ENCODE peak calls at places on chromosomes 5 and 9, in eight cellular contexts. Z is fibroblast of lung, W is keratinocyte, O is PC-3, R is PC-9, F is neural progenitor cell, I is mammary epithelial cell, E is MM.1S. K is an unnamed sample. For H4K20me1, the result is how much of the 10 kb centered on the place peaks cover.

GRCh38 chr9:123954921-123955320 is 25.0 kb upstream of the DENND1A start:
- DNase-seq in R (no peak), O (no peak), I (no peak), E (no peak), F (no peak), Z (peak), W (no peak), K (no peak)

GRCh38 chr5:150589791-150590601 is 50.5 kb upstream of the SYNPO start:
- DNase-seq in R (no peak), F (peak), W (no peak), I (no peak), O (no peak), Z (peak), E (no peak), K (no peak)

GRCh38 chr5:38069360-38069759 is 189.0 kb upstream of the EGFLAM start:
- DNase-seq in I (peak), F (no peak), R (no peak), O (no peak), W (peak), Z (no peak), E (no peak), K (no peak)

GRCh38 chr5:14739538-14739937 is 75.0 kb downstream of the OTULIN start:
- DNase-seq in F (no peak), R (no peak), O (peak), I (peak), W (peak), Z (peak), E (no peak), K (no peak)

GRCh38 chr5:6424700-6425099 is 24.0 kb upstream of the UBE2QL1 start:
- DNase-seq in R (no peak), F (no peak), W (no peak), O (no peak), I (no peak), Z (no peak), E (no peak), K (no peak)

GRCh38 chr9:19409406-19410194 is 791 bp downstream of the ACER2 start:
- DNase-seq in R (peak), Z (peak), F (peak), O (peak), E (no peak), W (no peak), I (peak), K (peak)

GRCh38 chr5:144697847-144698262 is 527.2 kb downstream of the KCTD16 start:
- DNase-seq in I (peak), F (no peak), Z (peak), W (no peak), R (no peak), O (peak), E (no peak), K (no peak)

GRCh38 chr9:100479820-100480219 is 6.9 kb downstream of the TMEFF1 start:
- DNase-seq in E (no peak), I (no peak), O (no peak), R (no peak), F (no peak), W (no peak), Z (no peak), K (no peak)

GRCh38 chr5:74947961-74948613 is 81.9 kb upstream of the FAM169A start:
- DNase-seq in Z (peak), W (no peak), F (no peak), O (peak), E (no peak), R (no peak), I (no peak), K (no peak)

GRCh38 chr9:73114058-73114457 is 37.6 kb upstream of the ANXA1 start:
- DNase-seq in O (no peak), Z (no peak), R (no peak), I (no peak), F (no peak), W (no peak), E (no peak), K (peak)

GRCh38 chr5:2172471-2172870 is 289.7 kb upstream of the IRX4 start:
- DNase-seq in Z (no peak), I (no peak), F (no peak), E (no peak), W (no peak), O (no peak), R (no peak), K (no peak)

GRCh38 chr5:74567351-74567870 is 73.1 kb downstream of the ENC1 start:
- DNase-seq in E (no peak), R (peak), W (no peak), O (peak), F (no peak), Z (no peak), I (no peak), K (no peak)

DNA sequence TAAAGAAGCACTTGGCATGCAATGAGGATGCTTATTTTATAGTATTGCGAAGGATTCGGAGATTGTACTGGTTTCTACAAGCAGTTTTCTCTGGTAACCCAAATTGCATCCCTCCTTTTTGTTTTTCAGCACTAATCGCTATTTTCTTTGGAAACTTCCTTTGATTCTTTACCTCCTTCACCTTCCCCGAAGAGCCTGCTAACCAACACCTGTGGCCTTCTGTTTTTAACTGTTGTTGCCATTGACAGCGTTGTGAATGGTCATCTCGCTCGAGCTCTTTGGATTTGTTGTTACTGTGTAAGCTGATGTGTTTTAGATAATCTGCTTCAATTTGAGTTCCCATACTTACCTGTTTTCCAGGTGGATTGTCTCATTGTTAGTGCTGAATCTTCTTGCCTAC is 1.1 kb downstream of the CNOT6 start:
- DNase-seq in W (no peak), F (peak), E (no peak), R (no peak), Z (no peak), O (no peak), I (peak), K (no peak)
- H4K20me1 ChIP-seq in W (under half), F (half or more), E (under half), R (under half), Z (under half), O (under half), I (under half), K (half or more)

GRCh38 chr5:83172655-83173054 is 95.3 kb downstream of the XRCC4 start:
- DNase-seq in R (no peak), Z (no peak), O (no peak), E (no peak), W (no peak), F (no peak), I (no peak), K (no peak)

GRCh38 chr5:83172011-83172410 is 94.7 kb downstream of the XRCC4 start:
- DNase-seq in F (no peak), R (no peak), Z (no peak), O (no peak), I (no peak), W (no peak), E (no peak), K (no peak)

GRCh38 chr5:83177803-83178202 is 100.5 kb downstream of the XRCC4 start:
- DNase-seq in O (no peak), W (no peak), I (no peak), R (no peak), Z (no peak), F (no peak), E (no peak), K (no peak)

GRCh38 chr5:83169938-83170337 is 92.6 kb downstream of the XRCC4 start:
- DNase-seq in O (no peak), Z (no peak), R (no peak), W (no peak), I (no peak), E (no peak), F (no peak), K (no peak)

DNA sequence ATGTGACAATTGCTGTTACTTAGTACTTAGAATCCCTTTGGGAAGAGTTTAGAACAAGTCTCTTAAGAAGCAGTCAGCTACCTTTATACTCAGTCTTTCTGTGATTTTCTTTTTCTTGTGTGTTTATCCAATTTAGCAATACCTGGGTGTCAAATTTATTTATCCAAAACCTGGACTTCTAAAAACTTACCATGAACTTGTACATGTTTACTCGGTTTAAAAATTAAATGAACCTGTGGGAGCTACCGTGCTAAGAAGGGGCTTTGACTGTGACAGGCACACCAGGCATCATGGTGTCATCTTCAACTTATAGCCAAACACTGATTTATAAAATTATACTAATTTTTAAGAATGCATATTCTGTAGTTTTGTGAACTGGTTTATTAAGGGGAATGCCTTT is 96.5 kb downstream of the XRCC4 start:
- DNase-seq in W (no peak), R (no peak), E (no peak), F (no peak), Z (no peak), I (no peak), O (no peak), K (no peak)
- H3K4me2 ChIP-seq in W (no peak), R (no peak), E (no peak), F (no peak), Z (no peak), I (no peak), O (no peak), K (no peak)

GRCh38 chr5:171664489-171664888 is 121.1 kb upstream of the SMIM23 start:
- DNase-seq in I (no peak), Z (no peak), O (no peak), E (no peak), W (no peak), R (no peak), F (no peak), K (no peak)

GRCh38 chr5:171661146-171661545 is 124.5 kb upstream of the SMIM23 start:
- DNase-seq in F (no peak), Z (peak), O (no peak), W (no peak), E (no peak), I (no peak), R (no peak), K (no peak)

GRCh38 chr5:171660438-171660837 is 125.2 kb upstream of the SMIM23 start:
- DNase-seq in E (peak), F (no peak), Z (no peak), R (no peak), W (no peak), O (no peak), I (no peak), K (peak)
- TF ChIP-seq EZH2 in E (no peak), F (no peak), Z (no peak), R (no peak), W (no peak), O (no peak), I (no peak), K (no peak)

DNA sequence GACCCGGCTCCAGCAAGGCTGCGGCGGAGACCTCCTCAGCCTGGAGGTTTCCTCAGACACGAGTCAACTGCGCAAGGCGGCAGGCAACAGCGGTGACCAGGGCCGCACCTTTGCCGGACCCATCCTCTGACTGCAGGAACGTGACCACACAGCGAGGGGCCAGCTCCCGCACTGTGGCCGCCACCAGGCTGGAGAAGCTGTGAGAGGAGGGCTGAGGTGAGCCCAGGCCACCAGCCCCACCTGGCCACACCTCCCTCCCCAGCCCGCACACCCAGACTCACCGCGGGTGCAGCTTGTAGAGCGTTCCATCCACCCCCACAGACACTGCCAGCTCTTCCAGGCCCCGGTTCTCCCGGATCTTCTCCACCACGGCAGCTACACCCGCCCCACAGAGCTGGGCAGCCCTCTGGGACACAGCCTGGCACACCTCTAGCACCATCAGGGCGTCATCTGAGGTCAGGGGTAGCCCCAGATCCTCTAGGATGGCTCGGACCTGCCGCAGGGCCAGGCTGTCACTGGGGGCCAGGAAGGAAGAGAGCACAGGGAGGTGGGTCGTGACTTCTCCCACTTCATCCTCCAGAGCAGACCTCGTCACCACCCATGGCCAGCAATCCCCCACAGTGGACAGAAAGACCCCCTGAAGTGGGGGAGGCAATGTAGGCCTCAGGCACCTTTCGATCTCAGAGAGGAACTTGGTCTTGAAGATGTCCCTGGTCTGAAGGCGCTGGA is 18.0 kb downstream of the HK3 start:
- DNase-seq in O (no peak), W (no peak), F (no peak), I (no peak), Z (no peak), R (peak), E (no peak), K (no peak)
- H4K20me1 ChIP-seq in O (under half), W (under half), F (under half), I (under half), Z (under half), R (under half), E (under half), K (under half)

GRCh38 chr5:170338933-170339779 is 41.6 kb upstream of the LCP2 start:
- DNase-seq in Z (no peak), O (no peak), W (no peak), I (no peak), E (peak), R (no peak), F (no peak), K (peak)

GRCh38 chr5:170338272-170338671 is 40.7 kb upstream of the LCP2 start:
- DNase-seq in O (no peak), E (no peak), Z (no peak), W (no peak), R (no peak), I (no peak), F (no peak), K (no peak)

GRCh38 chr5:170342153-170342552 is 44.6 kb upstream of the LCP2 start:
- DNase-seq in W (no peak), Z (no peak), O (no peak), I (no peak), R (no peak), F (no peak), E (no peak), K (no peak)

GRCh38 chr5:170341545-170341944 is 44.0 kb upstream of the LCP2 start:
- DNase-seq in E (no peak), Z (no peak), W (no peak), I (no peak), O (no peak), R (no peak), F (no peak), K (no peak)

DNA sequence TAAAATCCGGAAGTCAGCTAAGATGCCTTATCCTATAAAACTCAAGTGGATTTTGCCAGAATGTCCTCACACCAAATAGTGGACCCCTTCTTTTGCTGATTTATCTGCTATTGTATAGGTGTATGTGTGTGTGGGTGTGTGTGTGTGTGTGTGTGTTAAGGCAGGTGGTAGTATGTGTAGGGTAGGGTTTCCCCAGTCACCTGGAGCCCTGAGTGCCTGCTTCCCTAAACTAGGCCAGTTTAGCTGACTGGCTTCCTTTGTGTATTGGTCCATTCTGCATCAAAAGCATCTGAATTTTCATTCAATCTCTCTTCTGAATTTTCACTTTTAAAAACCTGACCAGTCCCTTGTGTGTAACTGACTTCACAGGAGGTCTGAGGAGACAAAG is 42.2 kb upstream of the LCP2 start:
- DNase-seq in F (no peak), E (no peak), O (no peak), R (no peak), Z (no peak), W (no peak), I (no peak), K (no peak)
- H3K4me2 ChIP-seq in F (peak), E (no peak), O (no peak), R (no peak), Z (no peak), W (no peak), I (no peak), K (no peak)